ENCODE peak calls at places on chromosomes 3 and 15, in five cellular contexts. O is H1, E is GM12878, M is SK-N-SH, L is K562. D is an unnamed sample. For H3K4me1, the result is how much of the 10 kb centered on the place peaks cover.

GRCh38 chr3:48034000-48034516 is 17.8 kb upstream of the MAP4 start:
- DNase-seq in E (no peak), M (peak), L (no peak), O (no peak), D (peak)

GRCh38 chr3:149080699-149081091 is 5.6 kb downstream of the HLTF start:
- DNase-seq in E (no peak), M (no peak), O (no peak), L (no peak), D (no peak)

GRCh38 chr3:24237971-24238767 is 256.5 kb downstream of the THRB start:
- DNase-seq in E (peak), O (peak), L (peak), M (peak), D (peak)

GRCh38 chr3:71109241-71109976 is 474.1 kb downstream of the FOXP1 start:
- DNase-seq in L (no peak), E (no peak), O (no peak), M (no peak), D (no peak)

GRCh38 chr3:56702487-56703315 is 19.6 kb upstream of the TASOR start:
- DNase-seq in O (no peak), E (no peak), L (peak), M (peak), D (peak)

GRCh38 chr15:67025719-67026118 is 39.7 kb upstream of the SMAD3 start:
- DNase-seq in E (no peak), L (no peak), M (peak), O (no peak), D (no peak)

GRCh38 chr15:65083262-65083701 is 6.7 kb downstream of the KBTBD13 start:
- DNase-seq in M (no peak), O (no peak), E (no peak), L (no peak), D (no peak)

GRCh38 chr3:11290743-11291680 is 18.8 kb downstream of the ATG7 start:
- DNase-seq in L (no peak), E (no peak), O (no peak), M (no peak), D (no peak)

GRCh38 chr15:62773369-62774165 is 269.0 kb upstream of the TPM1 start:
- DNase-seq in O (no peak), M (no peak), E (no peak), L (no peak), D (no peak)
- TF ChIP-seq JUND in O (no peak), M (no peak), E (no peak), L (no peak), D (no peak)

GRCh38 chr15:101204744-101205535 is 46.9 kb downstream of the CHSY1 start:
- DNase-seq in L (no peak), E (no peak), O (no peak), M (no peak), D (no peak)

GRCh38 chr15:101206173-101206572 is 45.7 kb downstream of the CHSY1 start:
- DNase-seq in M (no peak), L (no peak), O (no peak), E (no peak), D (no peak)

GRCh38 chr15:101203029-101203428 is 48.8 kb downstream of the CHSY1 start:
- DNase-seq in O (no peak), M (no peak), L (no peak), E (no peak), D (no peak)

GRCh38 chr15:101201411-101202174 is 50.3 kb downstream of the CHSY1 start:
- DNase-seq in M (peak), L (peak), O (peak), E (no peak), D (peak)

GRCh38 chr15:101203607-101204006 is 48.2 kb downstream of the CHSY1 start:
- DNase-seq in M (no peak), O (no peak), E (no peak), L (no peak), D (no peak)
- H3K4me1 ChIP-seq in M (under half), O (under half), E (under half), L (under half), D (under half)

DNA sequence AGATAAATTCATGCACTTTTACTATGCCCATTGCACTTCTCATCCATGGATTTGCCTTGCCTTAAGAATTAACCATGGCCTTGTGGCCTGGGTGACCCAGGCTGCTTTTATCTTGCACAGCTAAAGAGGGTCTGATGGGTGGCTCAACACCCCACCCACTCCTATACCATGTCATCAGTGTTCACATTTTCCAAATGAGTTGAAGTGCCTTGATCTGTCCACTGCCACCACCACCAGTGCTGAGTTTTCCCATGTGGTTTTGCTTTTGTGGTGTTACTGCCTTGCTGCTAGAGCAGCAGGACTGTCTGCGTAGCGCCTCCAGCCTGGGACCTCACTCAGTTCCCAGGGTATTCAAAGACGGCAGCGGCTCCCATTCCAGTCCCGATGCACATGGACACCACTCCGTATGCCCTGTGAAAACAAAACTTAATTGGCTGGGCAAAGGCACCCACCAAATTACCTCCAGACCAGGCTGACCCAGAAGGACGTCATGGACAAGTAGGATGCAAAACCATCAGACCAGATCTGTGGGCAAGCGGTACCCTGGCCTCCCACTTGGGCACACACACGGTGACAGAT is 14.1 kb downstream of the ACAA1 start:
- DNase-seq in O (no peak), E (no peak), L (no peak), M (no peak), D (no peak)
- TF ChIP-seq JUND in O (no peak), E (no peak), L (no peak), M (no peak), D (no peak)

GRCh38 chr3:61583890-61584289 is 22.5 kb downstream of the PTPRG start:
- DNase-seq in M (no peak), L (no peak), E (no peak), O (no peak), D (no peak)
- H3K4me1 ChIP-seq in M (under half), L (under half), E (under half), O (under half), D (under half)

GRCh38 chr3:61634678-61635077 is 73.3 kb downstream of the PTPRG start:
- DNase-seq in M (no peak), O (no peak), L (no peak), E (no peak), D (no peak)
- TF ChIP-seq JUND in M (no peak), O (no peak), L (no peak), E (no peak), D (no peak)

GRCh38 chr3:44000586-44000985 is 241.1 kb upstream of the TOPAZ1 start:
- DNase-seq in M (no peak), E (no peak), L (no peak), O (no peak), D (no peak)

GRCh38 chr3:43998374-43998840 is 243.3 kb upstream of the TOPAZ1 start:
- DNase-seq in O (no peak), M (no peak), L (no peak), E (no peak), D (no peak)

GRCh38 chr3:44001072-44001471 is 240.6 kb upstream of the TOPAZ1 start:
- DNase-seq in E (no peak), O (no peak), L (no peak), M (no peak), D (no peak)

GRCh38 chr3:43998841-43999805 is 242.6 kb upstream of the TOPAZ1 start:
- DNase-seq in O (no peak), L (no peak), E (no peak), M (peak), D (no peak)

DNA sequence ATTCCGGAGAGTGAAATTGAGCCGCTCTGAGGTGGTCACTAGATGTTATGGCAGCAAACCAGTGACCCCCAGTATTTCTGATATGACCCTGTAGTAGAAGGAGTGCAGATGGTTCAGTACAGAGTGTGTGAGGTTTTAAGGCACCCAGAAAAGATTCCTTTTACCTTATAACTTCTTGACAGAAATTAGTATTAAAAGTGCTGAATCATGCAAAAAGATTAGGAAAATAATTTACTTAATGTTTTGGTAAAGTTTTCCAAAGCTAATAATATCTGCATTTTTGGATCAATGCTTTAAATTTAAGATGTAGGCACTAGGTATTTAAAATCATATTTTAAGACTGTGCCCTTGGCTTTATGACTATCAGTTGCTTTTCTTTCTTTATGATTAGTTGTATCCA is 241.8 kb upstream of the TOPAZ1 start:
- DNase-seq in E (no peak), L (no peak), M (no peak), O (no peak), D (no peak)
- H3K4me1 ChIP-seq in E (under half), L (under half), M (under half), O (under half), D (under half)

DNA sequence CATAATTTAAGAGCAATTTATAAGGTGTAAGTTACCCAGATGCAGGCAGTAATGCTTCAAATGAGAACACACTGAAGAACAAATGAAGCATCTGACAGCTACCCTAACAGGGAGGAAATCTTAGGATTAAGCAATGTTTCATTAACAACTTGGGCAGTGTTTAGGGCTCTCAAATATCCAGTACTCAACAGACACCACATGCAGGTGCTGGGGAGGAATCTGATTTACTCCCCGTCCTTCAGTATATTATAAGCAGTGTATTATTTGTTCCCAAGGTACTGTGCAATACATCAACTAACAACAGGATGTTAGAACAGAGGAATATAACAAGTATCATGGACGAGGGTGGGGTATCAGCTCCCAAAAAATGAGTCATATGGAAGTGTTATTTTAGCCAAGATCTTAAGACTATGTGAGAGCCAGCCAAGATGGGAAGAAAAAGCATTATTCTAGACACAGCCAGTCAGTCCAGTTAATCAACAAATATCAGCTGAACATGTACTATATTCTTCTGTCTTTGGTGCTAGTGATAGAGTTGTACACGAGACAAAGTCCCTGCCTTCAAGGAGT is 20.4 kb downstream of the BTBD1 start:
- DNase-seq in O (no peak), E (no peak), L (no peak), M (no peak), D (no peak)
- TF ChIP-seq JUND in O (no peak), E (no peak), L (no peak), M (no peak), D (no peak)

GRCh38 chr3:150755902-150756301 is 7.1 kb downstream of the SIAH2 start:
- DNase-seq in L (no peak), E (no peak), O (no peak), M (no peak), D (no peak)
- H3K4me1 ChIP-seq in L (under half), E (under half), O (under half), M (under half), D (under half)

GRCh38 chr3:141499304-141499703 is 12.5 kb downstream of the RASA2 start:
- DNase-seq in L (no peak), E (no peak), O (no peak), M (no peak), D (no peak)
- TF ChIP-seq JUND in L (no peak), E (no peak), O (no peak), M (no peak), D (no peak)